ENCODE peak calls at places on chromosome 19, in six cellular contexts. I is stimulated activated CD4-positive, alpha-beta T cell treated with anti-CD3 and anti-CD28 coated beads, TNF-alpha, amount 100 ng/mL, for 24 hours; V is right cardiac atrium; H is neural progenitor cell; M is breast epithelium; F is caudate nucleus. B is an unnamed sample.
A peak's percentile ranks its signal among the peaks of the same experiment; 100 is the strongest.

GRCh38 chr19:46728693-46729339 is 11.9 kb upstream of the PRKD2 start:
- DNase-seq in V (peak; percentile 91), F (no peak), H (peak; percentile 80), I (peak; percentile 79), M (no peak), B (peak; percentile 80)

GRCh38 chr19:34667349-34668076 is 9.4 kb downstream of the SCGB2B2 start:
- DNase-seq in M (no peak), H (no peak), I (no peak), F (no peak), V (no peak), B (no peak)

GRCh38 chr19:18590273-18591272 is 2.0 kb downstream of the REX1BD start:
- DNase-seq in F (peak; percentile 67), I (no peak), M (no peak), H (peak; percentile 98), V (peak; percentile 78), B (no peak)

GRCh38 chr19:18321729-18322091 is 1.2 kb downstream of the LSM4 start:
- DNase-seq in V (no peak), H (no peak), M (no peak), F (no peak), I (no peak), B (no peak)

GRCh38 chr19:6065685-6066365 is 44.5 kb downstream of the RFX2 start:
- DNase-seq in F (no peak), I (peak; percentile 31), V (no peak), M (peak; percentile 51), H (no peak), B (peak; percentile 43)

GRCh38 chr19:2540646-2541454 is 64.9 kb downstream of the GADD45B start:
- DNase-seq in H (peak; percentile 98), V (peak; percentile 95), I (no peak), M (peak; percentile 97), F (no peak), B (peak; percentile 93)

GRCh38 chr19:38298841-38299680 is 5.0 kb upstream of the C19orf33 start:
- DNase-seq in H (no peak), M (no peak), I (no peak), F (no peak), V (peak; percentile 63), B (no peak)

GRCh38 chr19:40416918-40417713 is 3.9 kb upstream of the PRX start:
- DNase-seq in M (no peak), V (peak; percentile 86), I (no peak), H (no peak), F (no peak), B (peak; percentile 59)

GRCh38 chr19:4406626-4407025 is 4.2 kb downstream of the CHAF1A start:
- DNase-seq in H (no peak), V (no peak), I (no peak), M (no peak), F (no peak), B (no peak)

GRCh38 chr19:2307518-2308012 is 389 bp downstream of the LINGO3 start:
- DNase-seq in I (no peak), V (no peak), F (no peak), M (no peak), H (no peak), B (no peak)

GRCh38 chr19:51023946-51024345 is 2.5 kb downstream of the KLK11 start:
- DNase-seq in I (no peak), V (no peak), M (no peak), H (no peak), F (no peak), B (no peak)

GRCh38 chr19:18193388-18194207 is 580 bp downstream of the MPV17L2 start:
- DNase-seq in V (no peak), F (no peak), H (peak; percentile 45), I (no peak), M (no peak), B (no peak)

GRCh38 chr19:13872695-13873389 is 4.1 kb upstream of the NANOS3 start:
- DNase-seq in I (no peak), H (peak; percentile 89), M (no peak), F (no peak), V (peak; percentile 79), B (no peak)

GRCh38 chr19:3080281-3080680 is 13.9 kb upstream of the GNA11 start:
- DNase-seq in F (no peak), I (no peak), M (no peak), H (no peak), V (peak; percentile 46), B (no peak)

B was measured in left ventricle myocardium inferior.